ENCODE peak calls at places on chromosomes 6 and 20, in seven cellular contexts. One of them, this sample, is unnamed.

GRCh38 chr6:6920984-6921313 is 186.8 kb upstream of the RREB1 start:
- DNase-seq in GM12878: no peak
- DNase-seq in esophagus squamous epithelium: no peak
- DNase-seq in suprapubic skin: no peak
- DNase-seq in ovary: no peak
- DNase-seq in prostate gland: no peak
- DNase-seq in testis: no peak
- DNase-seq in this sample: no peak

GRCh38 chr20:57709823-57710799 is at the start of gene PMEPA1:
- DNase-seq in GM12878: no peak
- DNase-seq in esophagus squamous epithelium: peak
- DNase-seq in suprapubic skin: peak
- DNase-seq in ovary: peak
- DNase-seq in prostate gland: peak
- DNase-seq in testis: peak
- DNase-seq in this sample: peak

GRCh38 chr6:26086214-26086613 is 1.0 kb upstream of the HFE start:
- DNase-seq in GM12878: no peak
- DNase-seq in esophagus squamous epithelium: no peak
- DNase-seq in suprapubic skin: no peak
- DNase-seq in ovary: no peak
- DNase-seq in prostate gland: no peak
- DNase-seq in testis: no peak
- DNase-seq in this sample: no peak

GRCh38 chr6:18823782-18824386 is 436.7 kb downstream of the RNF144B start:
- DNase-seq in GM12878: no peak
- DNase-seq in esophagus squamous epithelium: no peak
- DNase-seq in suprapubic skin: no peak
- DNase-seq in ovary: no peak
- DNase-seq in prostate gland: no peak
- DNase-seq in testis: peak
- DNase-seq in this sample: no peak

GRCh38 chr20:35991142-35991771 is 22.9 kb downstream of the CNBD2 start:
- DNase-seq in GM12878: no peak
- DNase-seq in esophagus squamous epithelium: no peak
- DNase-seq in suprapubic skin: no peak
- DNase-seq in ovary: no peak
- DNase-seq in prostate gland: peak
- DNase-seq in testis: peak
- DNase-seq in this sample: no peak

GRCh38 chr20:45833883-45834796 is 541 bp downstream of the SNX21 start:
- DNase-seq in GM12878: no peak
- DNase-seq in esophagus squamous epithelium: no peak
- DNase-seq in suprapubic skin: peak
- DNase-seq in ovary: peak
- DNase-seq in prostate gland: peak
- DNase-seq in testis: peak
- DNase-seq in this sample: peak

GRCh38 chr6:122114733-122115132 is 284.7 kb upstream of the HSF2 start:
- DNase-seq in GM12878: no peak
- DNase-seq in esophagus squamous epithelium: no peak
- DNase-seq in suprapubic skin: no peak
- DNase-seq in ovary: no peak
- DNase-seq in prostate gland: no peak
- DNase-seq in testis: no peak
- DNase-seq in this sample: no peak

GRCh38 chr6:26017567-26017966 is 55.0 kb downstream of the TRIM38 start:
- DNase-seq in GM12878: no peak
- DNase-seq in esophagus squamous epithelium: no peak
- DNase-seq in suprapubic skin: peak
- DNase-seq in ovary: peak
- DNase-seq in prostate gland: peak
- DNase-seq in testis: peak
- DNase-seq in this sample: peak

GRCh38 chr20:53547664-53548239 is 45.9 kb downstream of the ZNF217 start:
- DNase-seq in GM12878: peak
- DNase-seq in esophagus squamous epithelium: no peak
- DNase-seq in suprapubic skin: no peak
- DNase-seq in ovary: no peak
- DNase-seq in prostate gland: peak
- DNase-seq in testis: peak
- DNase-seq in this sample: peak

DNA sequence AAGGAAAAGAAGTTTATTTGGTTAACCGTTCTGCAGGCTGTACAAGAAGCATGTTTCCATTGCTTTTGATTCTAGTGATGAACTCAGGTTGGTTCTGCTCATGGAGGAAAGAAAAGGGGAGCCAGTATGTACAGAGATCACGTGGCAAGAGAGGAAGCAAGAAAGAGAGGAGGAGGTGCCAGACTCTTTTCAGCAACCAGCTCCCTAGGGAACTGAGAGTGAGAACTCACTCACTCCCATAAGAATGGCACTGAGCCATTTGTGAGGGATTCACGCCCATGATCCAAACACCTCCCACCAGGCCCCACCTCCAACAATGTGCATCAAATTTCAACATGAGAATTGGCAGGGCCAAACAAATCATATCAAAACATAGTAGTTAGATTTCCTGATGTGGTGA is 649.1 kb downstream of the EPM2A start:
- DNase-seq in GM12878: no peak
- DNase-seq in esophagus squamous epithelium: no peak
- DNase-seq in suprapubic skin: no peak
- DNase-seq in ovary: no peak
- DNase-seq in prostate gland: no peak
- DNase-seq in testis: no peak
- DNase-seq in this sample: no peak
- TF ChIP-seq POLR2A in GM12878: no peak
- TF ChIP-seq POLR2A in esophagus squamous epithelium: no peak
- TF ChIP-seq POLR2A in suprapubic skin: no peak
- TF ChIP-seq POLR2A in ovary: no peak
- TF ChIP-seq POLR2A in prostate gland: no peak
- TF ChIP-seq POLR2A in testis: no peak
- TF ChIP-seq POLR2A in this sample: no peak

DNA sequence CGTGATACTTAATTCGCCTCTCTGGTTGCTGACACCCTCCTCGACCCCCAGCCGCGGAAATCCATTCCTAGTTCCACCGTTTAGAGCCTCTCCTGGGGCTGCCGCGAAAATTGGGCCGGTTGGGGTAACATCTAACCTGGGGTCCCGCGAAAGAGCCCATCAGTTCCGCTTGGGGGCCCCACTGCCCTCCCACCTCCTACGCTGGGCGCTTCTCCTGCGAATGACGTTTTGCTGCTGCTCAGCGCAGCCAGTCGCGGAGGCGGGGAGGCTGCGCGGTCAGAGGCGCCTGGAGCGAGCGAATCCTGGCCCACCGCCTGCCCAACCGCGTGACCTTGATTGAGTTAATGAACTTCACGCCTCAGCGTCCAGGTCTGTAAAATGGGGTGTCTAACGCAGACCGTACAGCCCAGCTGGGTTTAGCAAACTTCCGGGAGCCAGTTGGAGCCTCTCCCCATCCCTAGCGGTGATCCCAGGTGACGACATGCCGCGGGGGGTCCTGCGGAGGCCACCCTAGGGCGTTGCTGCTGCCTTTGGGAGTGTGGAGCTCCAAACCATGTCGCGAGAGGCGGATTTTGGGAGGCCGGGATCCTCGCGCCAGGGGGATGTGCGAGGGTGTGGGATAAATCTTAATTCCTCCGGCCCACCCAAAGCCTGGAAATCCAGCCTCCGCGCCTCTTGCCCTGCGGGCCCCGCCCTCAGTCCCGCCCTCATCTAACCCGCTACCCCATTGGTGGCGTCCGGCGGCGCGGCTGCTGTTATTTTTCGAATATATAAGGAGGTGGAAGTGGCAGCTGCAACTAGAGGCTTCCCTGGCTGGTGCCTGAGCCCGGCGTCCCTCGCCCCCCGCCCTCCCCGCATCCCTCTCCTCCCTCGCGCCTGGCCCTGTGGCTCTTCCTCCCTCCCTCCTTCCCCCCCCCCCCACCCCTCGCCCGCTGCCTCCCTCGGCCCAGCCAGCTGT is at the start of gene CDC25B:
- DNase-seq in GM12878: peak
- DNase-seq in esophagus squamous epithelium: peak
- DNase-seq in suprapubic skin: peak
- DNase-seq in ovary: peak
- DNase-seq in prostate gland: peak
- DNase-seq in testis: peak
- DNase-seq in this sample: peak
- TF ChIP-seq POLR2A in GM12878: peak
- TF ChIP-seq POLR2A in esophagus squamous epithelium: no peak
- TF ChIP-seq POLR2A in suprapubic skin: peak
- TF ChIP-seq POLR2A in ovary: peak
- TF ChIP-seq POLR2A in prostate gland: peak
- TF ChIP-seq POLR2A in testis: no peak
- TF ChIP-seq POLR2A in this sample: peak

GRCh38 chr20:23629542-23630391 is 8.0 kb downstream of the CST3 start:
- DNase-seq in GM12878: no peak
- DNase-seq in esophagus squamous epithelium: no peak
- DNase-seq in suprapubic skin: no peak
- DNase-seq in ovary: no peak
- DNase-seq in prostate gland: no peak
- DNase-seq in testis: no peak
- DNase-seq in this sample: no peak
- TF ChIP-seq POLR2A in GM12878: no peak
- TF ChIP-seq POLR2A in esophagus squamous epithelium: no peak
- TF ChIP-seq POLR2A in suprapubic skin: no peak
- TF ChIP-seq POLR2A in ovary: no peak
- TF ChIP-seq POLR2A in prostate gland: no peak
- TF ChIP-seq POLR2A in testis: no peak
- TF ChIP-seq POLR2A in this sample: no peak

GRCh38 chr6:34696739-34697543 is at the start of gene ILRUN:
- DNase-seq in GM12878: peak
- DNase-seq in esophagus squamous epithelium: peak
- DNase-seq in suprapubic skin: peak
- DNase-seq in ovary: peak
- DNase-seq in prostate gland: peak
- DNase-seq in testis: peak
- DNase-seq in this sample: peak
- TF ChIP-seq POLR2A in GM12878: peak
- TF ChIP-seq POLR2A in esophagus squamous epithelium: peak
- TF ChIP-seq POLR2A in suprapubic skin: peak
- TF ChIP-seq POLR2A in ovary: peak
- TF ChIP-seq POLR2A in prostate gland: peak
- TF ChIP-seq POLR2A in testis: peak
- TF ChIP-seq POLR2A in this sample: peak

GRCh38 chr6:30886897-30887255 is 2.6 kb downstream of the DDR1 start:
- DNase-seq in GM12878: no peak
- DNase-seq in esophagus squamous epithelium: no peak
- DNase-seq in suprapubic skin: no peak
- DNase-seq in ovary: no peak
- DNase-seq in prostate gland: no peak
- DNase-seq in testis: no peak
- DNase-seq in this sample: no peak

GRCh38 chr6:30887901-30888300 is 3.6 kb downstream of the DDR1 start:
- DNase-seq in GM12878: no peak
- DNase-seq in esophagus squamous epithelium: no peak
- DNase-seq in suprapubic skin: no peak
- DNase-seq in ovary: no peak
- DNase-seq in prostate gland: no peak
- DNase-seq in testis: no peak
- DNase-seq in this sample: no peak

GRCh38 chr6:30885481-30885998 is 1.2 kb downstream of the DDR1 start:
- DNase-seq in GM12878: no peak
- DNase-seq in esophagus squamous epithelium: no peak
- DNase-seq in suprapubic skin: no peak
- DNase-seq in ovary: no peak
- DNase-seq in prostate gland: peak
- DNase-seq in testis: no peak
- DNase-seq in this sample: peak

GRCh38 chr6:30884521-30885480 is 482 bp downstream of the DDR1 start:
- DNase-seq in GM12878: no peak
- DNase-seq in esophagus squamous epithelium: no peak
- DNase-seq in suprapubic skin: no peak
- DNase-seq in ovary: peak
- DNase-seq in prostate gland: no peak
- DNase-seq in testis: peak
- DNase-seq in this sample: peak

GRCh38 chr6:30885999-30886896 is 1.9 kb downstream of the DDR1 start:
- DNase-seq in GM12878: no peak
- DNase-seq in esophagus squamous epithelium: no peak
- DNase-seq in suprapubic skin: peak
- DNase-seq in ovary: peak
- DNase-seq in prostate gland: peak
- DNase-seq in testis: peak
- DNase-seq in this sample: peak
- TF ChIP-seq POLR2A in GM12878: no peak
- TF ChIP-seq POLR2A in esophagus squamous epithelium: peak
- TF ChIP-seq POLR2A in suprapubic skin: peak
- TF ChIP-seq POLR2A in ovary: no peak
- TF ChIP-seq POLR2A in prostate gland: no peak
- TF ChIP-seq POLR2A in testis: no peak
- TF ChIP-seq POLR2A in this sample: no peak